ENCODE peak calls at places on chromosomes 11 and 22, in seven cellular contexts. N, C, K, S, A, J and F are unnamed samples.

GRCh38 chr11:59144096-59144495 is 1.4 kb downstream of the FAM111A start:
- DNase-seq in N (no peak), C (no peak), K (no peak), S (no peak), A (peak; percentile 15), J (no peak), F (no peak)

GRCh38 chr11:60830478-60831142 is 11.3 kb upstream of the CCDC86 start:
- DNase-seq in N (no peak), C (no peak), K (no peak), S (no peak), A (no peak), J (no peak), F (no peak)

GRCh38 chr11:16788141-16789060 is 50.0 kb downstream of the C11orf58 start:
- DNase-seq in N (peak; percentile 81), C (peak; percentile 81), K (no peak), S (peak; percentile 22), A (peak; percentile 84), J (peak; percentile 78), F (peak; percentile 75)

GRCh38 chr11:106503901-106504300 is 426.4 kb downstream of the AASDHPPT start:
- DNase-seq in N (no peak), C (peak; percentile 21), K (no peak), S (no peak), A (no peak), J (no peak), F (no peak)

GRCh38 chr11:62402226-62402625 is 16.6 kb upstream of the SCGB1A1 start:
- DNase-seq in N (no peak), C (no peak), K (no peak), S (peak; percentile 51), A (peak; percentile 35), J (peak; percentile 61), F (peak; percentile 74)

GRCh38 chr11:2527621-2528291 is 82.9 kb downstream of the KCNQ1 start:
- DNase-seq in N (no peak), C (no peak), K (no peak), S (no peak), A (no peak), J (peak; percentile 14), F (peak; percentile 30)

GRCh38 chr11:2921742-2922493 is 7.3 kb downstream of the PHLDA2 start:
- DNase-seq in N (no peak), C (no peak), K (no peak), S (no peak), A (no peak), J (peak; percentile 14), F (no peak)

GRCh38 chr11:23288001-23288783 is 427.9 kb upstream of the CCDC179 start:
- DNase-seq in N (no peak), C (no peak), K (no peak), S (no peak), A (peak; percentile 96), J (no peak), F (no peak)

GRCh38 chr22:45629469-45630089 is 42.1 kb upstream of the ATXN10 start:
- DNase-seq in N (no peak), C (no peak), K (no peak), S (no peak), A (no peak), J (no peak), F (no peak)

DNA sequence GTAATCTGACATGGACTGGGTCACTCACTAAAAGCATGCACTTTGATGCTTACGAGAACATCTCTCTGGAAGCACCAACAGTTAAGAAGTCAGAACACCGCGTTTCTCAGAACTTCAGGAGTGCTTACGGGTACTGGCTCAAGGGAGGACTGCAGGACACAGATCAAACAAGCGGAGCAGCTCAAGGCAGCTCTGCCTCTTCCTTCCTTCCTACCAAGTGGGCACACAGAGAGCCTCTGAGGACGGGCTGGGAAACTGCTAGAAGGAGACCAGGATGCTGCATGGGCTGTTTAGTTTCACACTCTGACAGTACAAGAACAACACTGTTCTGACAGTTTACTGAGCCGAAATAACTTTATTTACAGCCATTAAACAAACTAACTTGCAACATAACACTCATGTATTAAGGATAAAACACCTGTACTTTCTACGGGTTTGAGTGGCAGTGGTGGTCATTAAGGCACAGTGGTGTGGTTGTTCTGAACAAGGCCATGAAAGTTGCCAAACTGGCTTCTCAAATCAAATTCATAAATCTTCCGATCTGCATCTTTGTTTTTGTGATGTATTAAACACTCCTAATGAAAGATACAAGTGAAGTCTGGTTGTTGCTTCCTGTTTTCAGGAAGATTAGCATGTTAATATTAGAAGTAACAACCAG is 37.5 kb downstream of the ARFGAP3 start:
- DNase-seq in N (no peak), C (no peak), K (no peak), S (no peak), A (no peak), J (no peak), F (no peak)
- H3K4me3 ChIP-seq in N (no peak overlapping the region), C (no peak overlapping the region), K (no peak overlapping the region), S (no peak overlapping the region), A (no peak overlapping the region), J (no peak overlapping the region), F (no peak overlapping the region)

GRCh38 chr11:75796091-75796435 is 18.9 kb upstream of the UVRAG start:
- DNase-seq in N (no peak), C (no peak), K (no peak), S (no peak), A (no peak), J (no peak), F (no peak)
- H3K4me3 ChIP-seq in N (no peak overlapping the region), C (no peak overlapping the region), K (no peak overlapping the region), S (no peak overlapping the region), A (no peak overlapping the region), J (no peak overlapping the region), F (no peak overlapping the region)

GRCh38 chr22:44620129-44620840 is 81.7 kb upstream of the PRR5 start:
- DNase-seq in N (peak; percentile 97), C (peak; percentile 70), K (no peak), S (peak; percentile 85), A (peak; percentile 40), J (peak; percentile 73), F (peak; percentile 57)
- H3K4me3 ChIP-seq in N (no peak overlapping the region), C (no peak overlapping the region), K (no peak overlapping the region), S (no peak overlapping the region), A (no peak overlapping the region), J (peak overlapping the region; percentile 23), F (no peak overlapping the region)

GRCh38 chr11:41047229-41047628 is 412.2 kb downstream of the LRRC4C start:
- DNase-seq in N (no peak), C (no peak), K (no peak), S (no peak), A (no peak), J (no peak), F (no peak)
- H3K4me3 ChIP-seq in N (no peak overlapping the region), C (no peak overlapping the region), K (no peak overlapping the region), S (no peak overlapping the region), A (no peak overlapping the region), J (no peak overlapping the region), F (no peak overlapping the region)

GRCh38 chr11:118918128-118918685 is 7.5 kb downstream of the BCL9L start:
- DNase-seq in N (peak; percentile 71), C (peak; percentile 95), K (no peak), S (no peak), A (peak; percentile 95), J (peak; percentile 75), F (peak; percentile 80)
- H3K4me3 ChIP-seq in N (peak overlapping the region; percentile 20), C (peak overlapping the region; percentile 98), K (peak overlapping the region; percentile 92), S (peak overlapping the region; percentile 57), A (peak overlapping the region; percentile 36), J (peak overlapping the region; percentile 19), F (peak overlapping the region; percentile 17)

GRCh38 chr22:50169774-50170341 is 673 bp upstream of the PANX2 start:
- DNase-seq in N (peak; percentile 58), C (peak; percentile 37), K (no peak), S (no peak), A (peak; percentile 29), J (no peak), F (peak; percentile 88)

GRCh38 chr22:50171319-50171964 is 911 bp downstream of the PANX2 start:
- DNase-seq in N (no peak), C (no peak), K (no peak), S (no peak), A (no peak), J (no peak), F (peak; percentile 33)

GRCh38 chr22:50171965-50172421 is 1.5 kb downstream of the PANX2 start:
- DNase-seq in N (no peak), C (no peak), K (no peak), S (no peak), A (no peak), J (no peak), F (peak; percentile 24)

GRCh38 chr22:50169181-50169759 is 1.3 kb upstream of the PANX2 start:
- DNase-seq in N (no peak), C (no peak), K (no peak), S (no peak), A (no peak), J (no peak), F (no peak)

GRCh38 chr22:50170453-50171318 is at the start of gene PANX2:
- DNase-seq in N (peak; percentile 74), C (peak; percentile 24), K (no peak), S (no peak), A (peak; percentile 48), J (no peak), F (peak; percentile 34)
- H3K4me3 ChIP-seq in N (peak within 1 kb of the TSS; percentile 63), C (peak within 1 kb of the TSS; percentile 56), K (peak within 1 kb of the TSS; percentile 64), S (no peak within 1 kb of the TSS), A (peak within 1 kb of the TSS; percentile 34), J (peak within 1 kb of the TSS; percentile 44), F (peak within 1 kb of the TSS; percentile 45)